ENCODE peak calls at places on chromosomes 7 and 10, in four cellular contexts. One of them, this sample, is unnamed.

GRCh38 chr10:119441921-119442757 is 100.4 kb downstream of the RGS10 start:
- DNase-seq in WERI-Rb-1: no peak
- DNase-seq in cardiac fibroblast: no peak
- DNase-seq in A549: no peak
- DNase-seq in this sample: no peak

GRCh38 chr10:78655941-78656340 is 412.8 kb upstream of the ZMIZ1 start:
- DNase-seq in A549: no peak
- DNase-seq in WERI-Rb-1: no peak
- DNase-seq in cardiac fibroblast: no peak
- DNase-seq in this sample: no peak

GRCh38 chr7:69597278-69598076 is 798 bp upstream of the AUTS2 start:
- DNase-seq in cardiac fibroblast: peak; percentile 9
- DNase-seq in WERI-Rb-1: peak; percentile 58
- DNase-seq in A549: peak; percentile 29
- DNase-seq in this sample: no peak

GRCh38 chr7:90180011-90180585 is 25.8 kb downstream of the STEAP1 start:
- DNase-seq in A549: no peak
- DNase-seq in WERI-Rb-1: no peak
- DNase-seq in cardiac fibroblast: peak; percentile 93
- DNase-seq in this sample: peak; percentile 33

GRCh38 chr7:134434701-134435100 is 24.2 kb downstream of the AKR1B1 start:
- DNase-seq in cardiac fibroblast: no peak
- DNase-seq in A549: no peak
- DNase-seq in WERI-Rb-1: peak; percentile 82
- DNase-seq in this sample: no peak

GRCh38 chr7:30642789-30643188 is 39.5 kb downstream of the CRHR2 start:
- DNase-seq in A549: no peak
- DNase-seq in WERI-Rb-1: no peak
- DNase-seq in cardiac fibroblast: no peak
- DNase-seq in this sample: no peak

GRCh38 chr7:136555933-136556332 is 312.5 kb upstream of the CHRM2 start:
- DNase-seq in A549: no peak
- DNase-seq in cardiac fibroblast: no peak
- DNase-seq in WERI-Rb-1: peak; percentile 53
- DNase-seq in this sample: no peak

GRCh38 chr7:52749880-52750279 is 285.6 kb upstream of the POM121L12 start:
- DNase-seq in A549: no peak
- DNase-seq in WERI-Rb-1: no peak
- DNase-seq in cardiac fibroblast: no peak
- DNase-seq in this sample: no peak

GRCh38 chr7:22668971-22669401 is 58.0 kb upstream of the IL6 start:
- DNase-seq in WERI-Rb-1: no peak
- DNase-seq in A549: no peak
- DNase-seq in cardiac fibroblast: no peak
- DNase-seq in this sample: no peak

GRCh38 chr7:143325215-143325614 is 9.3 kb downstream of the CLCN1 start:
- DNase-seq in A549: no peak
- DNase-seq in cardiac fibroblast: no peak
- DNase-seq in WERI-Rb-1: no peak
- DNase-seq in this sample: no peak

GRCh38 chr10:595473-595872 is 94.0 kb downstream of the DIP2C start:
- DNase-seq in A549: no peak
- DNase-seq in cardiac fibroblast: no peak
- DNase-seq in WERI-Rb-1: no peak
- DNase-seq in this sample: no peak

GRCh38 chr10:110209926-110210662 is 2.7 kb downstream of the MXI1 start:
- DNase-seq in cardiac fibroblast: peak; percentile 44
- DNase-seq in WERI-Rb-1: peak; percentile 22
- DNase-seq in A549: peak; percentile 29
- DNase-seq in this sample: no peak

GRCh38 chr10:100697070-100697469 is 48.3 kb upstream of the PAX2 start:
- DNase-seq in WERI-Rb-1: no peak
- DNase-seq in cardiac fibroblast: peak; percentile 54
- DNase-seq in A549: peak; percentile 58
- DNase-seq in this sample: no peak

GRCh38 chr10:116536810-116537209 is 8.9 kb upstream of the PNLIP start:
- DNase-seq in WERI-Rb-1: no peak
- DNase-seq in cardiac fibroblast: no peak
- DNase-seq in A549: no peak
- DNase-seq in this sample: no peak

GRCh38 chr7:137878333-137878961 is 31.7 kb upstream of the DGKI start:
- DNase-seq in WERI-Rb-1: peak; percentile 45
- DNase-seq in cardiac fibroblast: peak; percentile 54
- DNase-seq in A549: no peak
- DNase-seq in this sample: no peak

GRCh38 chr7:124009321-124009720 is 23.5 kb downstream of the TMEM229A start:
- DNase-seq in WERI-Rb-1: no peak
- DNase-seq in A549: no peak
- DNase-seq in cardiac fibroblast: no peak
- DNase-seq in this sample: no peak

GRCh38 chr7:130281227-130281626 is 11.7 kb upstream of the CPA4 start:
- DNase-seq in A549: no peak
- DNase-seq in WERI-Rb-1: no peak
- DNase-seq in cardiac fibroblast: peak; percentile 81
- DNase-seq in this sample: peak; percentile 78

GRCh38 chr7:95501261-95501816 is 15.6 kb downstream of the ASB4 start:
- DNase-seq in A549: no peak
- DNase-seq in WERI-Rb-1: no peak
- DNase-seq in cardiac fibroblast: no peak
- DNase-seq in this sample: no peak

GRCh38 chr10:61784354-61785131 is 117.0 kb upstream of the ARID5B start:
- DNase-seq in cardiac fibroblast: no peak
- DNase-seq in WERI-Rb-1: no peak
- DNase-seq in A549: no peak
- DNase-seq in this sample: no peak

GRCh38 chr7:69254643-69255042 is 343.6 kb upstream of the AUTS2 start:
- DNase-seq in WERI-Rb-1: no peak
- DNase-seq in cardiac fibroblast: no peak
- DNase-seq in A549: no peak
- DNase-seq in this sample: no peak

GRCh38 chr7:5514440-5515035 is 90.9 kb upstream of the TNRC18 start:
- DNase-seq in WERI-Rb-1: no peak
- DNase-seq in cardiac fibroblast: no peak
- DNase-seq in A549: no peak
- DNase-seq in this sample: no peak
- H3K4me3 ChIP-seq in WERI-Rb-1: peak overlapping the region; percentile 79
- H3K4me3 ChIP-seq in cardiac fibroblast: peak overlapping the region; percentile 98
- H3K4me3 ChIP-seq in A549: peak overlapping the region; percentile 76
- H3K4me3 ChIP-seq in this sample: peak overlapping the region; percentile 96

DNA sequence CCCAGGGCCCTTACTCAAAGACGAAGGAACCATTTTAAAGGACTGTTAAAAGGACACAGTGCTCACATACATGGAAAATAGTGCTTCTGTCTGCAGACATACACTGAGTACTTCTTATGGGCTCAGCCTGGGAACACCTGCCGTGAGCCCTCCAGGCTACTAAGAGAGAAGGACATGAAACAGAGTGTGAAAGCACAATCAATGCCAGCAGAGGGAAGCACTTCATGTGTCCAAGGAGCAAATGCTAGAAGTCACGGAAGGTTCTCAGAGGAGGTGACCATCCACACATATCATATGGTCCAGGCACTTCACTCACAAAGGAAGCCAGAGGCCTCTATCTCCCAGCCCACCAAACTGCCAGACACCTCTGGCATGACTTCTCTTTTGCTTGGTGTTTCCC is 15.5 kb downstream of the ELMO1 start:
- DNase-seq in A549: no peak
- DNase-seq in cardiac fibroblast: no peak
- DNase-seq in WERI-Rb-1: peak; percentile 33
- DNase-seq in this sample: no peak
- TF ChIP-seq CTCF in A549: peak; percentile 9
- TF ChIP-seq CTCF in cardiac fibroblast: no peak
- TF ChIP-seq CTCF in WERI-Rb-1: peak; percentile 50
- TF ChIP-seq CTCF in this sample: no peak

GRCh38 chr10:113027230-113027573 is 77.2 kb downstream of the TCF7L2 start:
- DNase-seq in A549: no peak
- DNase-seq in WERI-Rb-1: no peak
- DNase-seq in cardiac fibroblast: no peak
- DNase-seq in this sample: no peak
- H3K4me3 ChIP-seq in A549: no peak overlapping the region
- H3K4me3 ChIP-seq in WERI-Rb-1: no peak overlapping the region
- H3K4me3 ChIP-seq in cardiac fibroblast: no peak overlapping the region
- H3K4me3 ChIP-seq in this sample: no peak overlapping the region

GRCh38 chr10:80163741-80164341 is 31.3 kb downstream of the PLAC9 start:
- DNase-seq in WERI-Rb-1: no peak
- DNase-seq in cardiac fibroblast: peak; percentile 84
- DNase-seq in A549: no peak
- DNase-seq in this sample: no peak

GRCh38 chr10:80166581-80167470 is 34.3 kb downstream of the PLAC9 start:
- DNase-seq in WERI-Rb-1: no peak
- DNase-seq in A549: no peak
- DNase-seq in cardiac fibroblast: no peak
- DNase-seq in this sample: no peak

GRCh38 chr10:80167471-80167870 is 34.9 kb downstream of the PLAC9 start:
- DNase-seq in cardiac fibroblast: no peak
- DNase-seq in A549: no peak
- DNase-seq in WERI-Rb-1: no peak
- DNase-seq in this sample: no peak

GRCh38 chr10:80164596-80164995 is 32.1 kb downstream of the PLAC9 start:
- DNase-seq in WERI-Rb-1: no peak
- DNase-seq in cardiac fibroblast: no peak
- DNase-seq in A549: no peak
- DNase-seq in this sample: no peak

DNA sequence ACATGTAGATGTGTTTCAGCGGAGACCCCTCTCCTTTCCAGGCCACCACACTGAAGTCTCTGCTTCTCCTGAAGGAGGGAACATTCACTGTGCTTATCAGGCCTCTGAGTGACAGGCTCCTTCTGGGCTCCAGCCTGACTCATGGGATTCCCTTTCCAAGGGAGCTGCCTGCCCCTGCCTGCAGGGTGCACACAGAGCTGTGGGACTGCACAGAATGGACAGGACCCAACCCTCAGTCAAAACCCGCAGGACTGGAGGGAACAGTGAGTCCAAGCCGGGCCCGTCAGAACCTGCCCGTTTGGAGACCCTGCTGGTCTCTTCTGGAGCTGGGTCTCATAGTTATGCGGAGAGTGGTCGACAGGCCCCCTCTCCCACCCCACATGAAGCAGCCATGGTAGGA is 32.6 kb downstream of the PLAC9 start:
- DNase-seq in cardiac fibroblast: peak; percentile 73
- DNase-seq in WERI-Rb-1: no peak
- DNase-seq in A549: peak; percentile 25
- DNase-seq in this sample: no peak
- TF ChIP-seq CTCF in cardiac fibroblast: peak; percentile 39
- TF ChIP-seq CTCF in WERI-Rb-1: no peak
- TF ChIP-seq CTCF in A549: no peak
- TF ChIP-seq CTCF in this sample: no peak

GRCh38 chr10:103127241-103127640 is 65.8 kb downstream of the NT5C2 start:
- DNase-seq in WERI-Rb-1: no peak
- DNase-seq in A549: no peak
- DNase-seq in cardiac fibroblast: no peak
- DNase-seq in this sample: no peak

GRCh38 chr10:103120977-103121735 is 71.9 kb downstream of the NT5C2 start:
- DNase-seq in A549: no peak
- DNase-seq in cardiac fibroblast: peak; percentile 54
- DNase-seq in WERI-Rb-1: no peak
- DNase-seq in this sample: no peak

GRCh38 chr10:103123282-103124033 is 69.6 kb downstream of the NT5C2 start:
- DNase-seq in A549: no peak
- DNase-seq in WERI-Rb-1: peak; percentile 66
- DNase-seq in cardiac fibroblast: peak; percentile 39
- DNase-seq in this sample: no peak

GRCh38 chr10:103124420-103125096 is 68.5 kb downstream of the NT5C2 start:
- DNase-seq in WERI-Rb-1: peak; percentile 34
- DNase-seq in cardiac fibroblast: no peak
- DNase-seq in A549: no peak
- DNase-seq in this sample: no peak

DNA sequence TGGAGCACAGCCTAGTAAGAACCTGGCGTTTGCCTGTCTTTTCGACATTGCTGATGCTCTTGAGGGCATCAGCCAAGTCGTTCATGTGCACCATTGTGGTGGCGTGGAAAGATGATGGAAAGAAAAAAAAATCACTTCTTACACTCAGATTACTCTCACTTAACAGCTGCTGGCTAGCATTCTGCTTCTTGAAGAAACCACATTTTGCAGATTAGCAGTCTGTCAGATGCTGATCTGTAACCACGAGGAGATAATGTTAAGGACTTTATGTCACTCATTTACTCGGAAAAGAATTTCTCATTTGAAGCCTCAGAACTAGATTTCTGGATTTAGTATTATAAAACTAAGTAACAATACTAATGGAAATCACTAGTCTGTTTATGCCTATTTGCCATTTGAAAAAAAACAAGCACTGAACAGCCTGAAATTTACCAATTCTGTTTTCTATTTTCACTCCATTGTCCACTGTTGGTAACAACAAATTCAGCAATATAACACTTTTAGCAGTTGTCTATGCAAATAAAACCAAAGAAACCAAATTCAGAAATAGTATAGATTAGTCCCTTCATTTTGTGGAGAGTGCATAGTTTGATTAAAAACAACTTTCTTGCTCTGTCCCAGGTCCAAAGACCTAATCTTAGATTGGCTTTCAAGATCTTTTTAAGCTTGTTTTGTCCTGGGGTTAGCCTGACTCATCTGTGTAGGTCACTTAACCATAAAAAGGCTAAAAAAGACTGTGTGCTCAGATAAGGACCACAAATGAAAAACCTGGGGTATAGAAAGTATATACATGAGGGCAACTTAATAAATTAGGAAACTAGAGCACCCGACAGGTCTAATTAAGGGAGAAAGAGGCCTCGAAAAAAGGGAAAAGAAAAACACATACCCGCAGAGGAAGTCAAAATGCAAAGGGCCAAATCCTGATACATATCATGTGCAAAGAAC is 67.5 kb downstream of the NT5C2 start:
- DNase-seq in WERI-Rb-1: peak; percentile 33
- DNase-seq in cardiac fibroblast: peak; percentile 53
- DNase-seq in A549: no peak
- DNase-seq in this sample: no peak
- H3K4me3 ChIP-seq in WERI-Rb-1: no peak overlapping the region
- H3K4me3 ChIP-seq in cardiac fibroblast: no peak overlapping the region
- H3K4me3 ChIP-seq in A549: no peak overlapping the region
- H3K4me3 ChIP-seq in this sample: no peak overlapping the region

DNA sequence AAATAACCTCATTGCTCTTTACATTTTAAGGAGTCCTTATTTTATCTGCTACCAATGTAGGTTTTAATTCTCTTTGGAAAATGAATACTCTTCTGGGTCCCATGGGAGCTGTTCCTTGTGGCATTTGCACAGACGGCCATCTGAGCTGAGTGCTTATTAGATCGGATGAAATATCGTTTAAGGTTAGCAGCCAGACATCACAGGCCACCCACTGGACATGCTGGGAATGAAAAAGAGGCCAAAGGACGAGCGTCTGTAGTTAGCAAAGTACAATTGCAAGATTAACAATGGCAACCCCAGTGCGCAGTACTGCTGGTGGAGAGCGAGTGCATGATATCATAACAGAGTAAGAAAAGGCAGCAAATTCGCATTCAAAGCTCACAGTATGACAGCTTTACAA is 28.4 kb upstream of the CREB5 start:
- DNase-seq in A549: no peak
- DNase-seq in WERI-Rb-1: no peak
- DNase-seq in cardiac fibroblast: no peak
- DNase-seq in this sample: no peak
- TF ChIP-seq CTCF in A549: no peak
- TF ChIP-seq CTCF in WERI-Rb-1: no peak
- TF ChIP-seq CTCF in cardiac fibroblast: peak; percentile 6
- TF ChIP-seq CTCF in this sample: no peak

This sample was measured in astrocyte of the cerebellum.